ENCODE peak calls at places on chromosome 19, in four cellular contexts. One of them, this sample, is unnamed.

GRCh38 chr19:6126335-6126974 is 9.0 kb upstream of the ACSBG2 start:
- DNase-seq in mesenchymal stem cell: peak; percentile 85
- DNase-seq in NCI-H1417: peak; percentile 35
- DNase-seq in NCI-H1930: peak; percentile 22
- DNase-seq in this sample: peak; percentile 75

GRCh38 chr19:42683917-42684513 is 56.3 kb downstream of the PSG3 start:
- DNase-seq in mesenchymal stem cell: peak; percentile 7
- DNase-seq in NCI-H1417: peak; percentile 3
- DNase-seq in NCI-H1930: no peak
- DNase-seq in this sample: no peak

GRCh38 chr19:56350416-56351045 is 35.9 kb upstream of the ZSCAN5A start:
- DNase-seq in mesenchymal stem cell: peak; percentile 56
- DNase-seq in NCI-H1417: peak; percentile 68
- DNase-seq in NCI-H1930: no peak
- DNase-seq in this sample: peak; percentile 55

GRCh38 chr19:29587518-29587986 is 18.5 kb upstream of the POP4 start:
- DNase-seq in NCI-H1930: no peak
- DNase-seq in mesenchymal stem cell: peak; percentile 11
- DNase-seq in NCI-H1417: no peak
- DNase-seq in this sample: no peak

GRCh38 chr19:17264641-17264979 is at the start of gene USHBP1:
- DNase-seq in mesenchymal stem cell: no peak
- DNase-seq in NCI-H1417: no peak
- DNase-seq in NCI-H1930: no peak
- DNase-seq in this sample: peak; percentile 86

GRCh38 chr19:1567116-1567847 is 843 bp downstream of the MEX3D start:
- DNase-seq in NCI-H1930: no peak
- DNase-seq in NCI-H1417: no peak
- DNase-seq in mesenchymal stem cell: peak; percentile 41
- DNase-seq in this sample: peak; percentile 33

GRCh38 chr19:19043881-19044280 is 10.5 kb downstream of the ARMC6 start:
- DNase-seq in mesenchymal stem cell: no peak
- DNase-seq in NCI-H1930: no peak
- DNase-seq in NCI-H1417: no peak
- DNase-seq in this sample: no peak

GRCh38 chr19:1279782-1280341 is 4.5 kb downstream of the FAM174C start:
- DNase-seq in NCI-H1930: peak; percentile 32
- DNase-seq in NCI-H1417: peak; percentile 81
- DNase-seq in mesenchymal stem cell: peak; percentile 85
- DNase-seq in this sample: peak; percentile 84

GRCh38 chr19:46634656-46635218 is 1.3 kb downstream of the GNG8 start:
- DNase-seq in mesenchymal stem cell: no peak
- DNase-seq in NCI-H1417: no peak
- DNase-seq in NCI-H1930: no peak
- DNase-seq in this sample: no peak

GRCh38 chr19:29528946-29529645 is 3.3 kb downstream of the VSTM2B start:
- DNase-seq in NCI-H1417: no peak
- DNase-seq in mesenchymal stem cell: no peak
- DNase-seq in NCI-H1930: no peak
- DNase-seq in this sample: no peak

GRCh38 chr19:46958542-46958941 is 61.1 kb upstream of the NPAS1 start:
- DNase-seq in NCI-H1930: no peak
- DNase-seq in mesenchymal stem cell: peak; percentile 86
- DNase-seq in NCI-H1417: no peak
- DNase-seq in this sample: peak; percentile 68

GRCh38 chr19:38417544-38418506 is 8.2 kb downstream of the RASGRP4 start:
- DNase-seq in mesenchymal stem cell: peak; percentile 27
- DNase-seq in NCI-H1417: peak; percentile 9
- DNase-seq in NCI-H1930: peak; percentile 59
- DNase-seq in this sample: no peak

GRCh38 chr19:13102666-13103584 is at the start of gene LYL1:
- DNase-seq in mesenchymal stem cell: no peak
- DNase-seq in NCI-H1417: no peak
- DNase-seq in NCI-H1930: no peak
- DNase-seq in this sample: peak; percentile 98

GRCh38 chr19:4232614-4233281 is 3.4 kb downstream of the EBI3 start:
- DNase-seq in mesenchymal stem cell: no peak
- DNase-seq in NCI-H1417: no peak
- DNase-seq in NCI-H1930: no peak
- DNase-seq in this sample: no peak

GRCh38 chr19:41364546-41365391 is 820 bp upstream of the B9D2 start:
- DNase-seq in NCI-H1930: no peak
- DNase-seq in mesenchymal stem cell: no peak
- DNase-seq in NCI-H1417: no peak
- DNase-seq in this sample: no peak

GRCh38 chr19:10037367-10037766 is 24.1 kb downstream of the RDH8 start:
- DNase-seq in NCI-H1417: no peak
- DNase-seq in NCI-H1930: no peak
- DNase-seq in mesenchymal stem cell: no peak
- DNase-seq in this sample: no peak

GRCh38 chr19:2516727-2517126 is 40.8 kb downstream of the GADD45B start:
- DNase-seq in mesenchymal stem cell: no peak
- DNase-seq in NCI-H1930: no peak
- DNase-seq in NCI-H1417: no peak
- DNase-seq in this sample: no peak

GRCh38 chr19:31356587-31357314 is 7.5 kb upstream of the TSHZ3 start:
- DNase-seq in NCI-H1930: no peak
- DNase-seq in NCI-H1417: no peak
- DNase-seq in mesenchymal stem cell: no peak
- DNase-seq in this sample: no peak

GRCh38 chr19:13035820-13036365 is 40.6 kb downstream of the NFIX start:
- DNase-seq in NCI-H1930: no peak
- DNase-seq in NCI-H1417: no peak
- DNase-seq in mesenchymal stem cell: no peak
- DNase-seq in this sample: no peak

GRCh38 chr19:41700381-41701195 is 7.8 kb upstream of the CEACAM5 start:
- DNase-seq in NCI-H1930: no peak
- DNase-seq in NCI-H1417: no peak
- DNase-seq in mesenchymal stem cell: no peak
- DNase-seq in this sample: no peak

GRCh38 chr19:46232938-46233621 is 3.5 kb downstream of the IGFL1 start:
- DNase-seq in NCI-H1930: no peak
- DNase-seq in mesenchymal stem cell: no peak
- DNase-seq in NCI-H1417: no peak
- DNase-seq in this sample: no peak

GRCh38 chr19:51799998-51800848 is 5.3 kb downstream of the FPR3 start:
- DNase-seq in NCI-H1417: no peak
- DNase-seq in NCI-H1930: no peak
- DNase-seq in mesenchymal stem cell: no peak
- DNase-seq in this sample: no peak

This sample was measured in endothelial cell of umbilical vein.